ENCODE peak calls at places on chromosomes 4 and X, in seven cellular contexts. One of them, this sample, is unnamed.

GRCh38 chr4:7387925-7388324 is 46.8 kb downstream of the PSAPL1 start:
- DNase-seq in A549: no peak
- DNase-seq in T-helper 2 cell: no peak
- DNase-seq in CD4-positive, alpha-beta T cell: no peak
- DNase-seq in activated CD4-positive, alpha-beta memory T cell treated with anti-CD3 and anti-CD28 coated beads for 36 hours: no peak
- DNase-seq in midbrain: no peak
- DNase-seq in HTR-8/SVneo: no peak
- DNase-seq in this sample: no peak

GRCh38 chr4:2835978-2836377 is 7.7 kb upstream of the ADD1 start:
- DNase-seq in A549: no peak
- DNase-seq in T-helper 2 cell: no peak
- DNase-seq in CD4-positive, alpha-beta T cell: no peak
- DNase-seq in activated CD4-positive, alpha-beta memory T cell treated with anti-CD3 and anti-CD28 coated beads for 36 hours: peak; percentile 7
- DNase-seq in midbrain: no peak
- DNase-seq in HTR-8/SVneo: no peak
- DNase-seq in this sample: no peak

GRCh38 chr4:156974264-156974663 is 2.7 kb upstream of the PDGFC start:
- DNase-seq in A549: no peak
- DNase-seq in T-helper 2 cell: no peak
- DNase-seq in CD4-positive, alpha-beta T cell: no peak
- DNase-seq in activated CD4-positive, alpha-beta memory T cell treated with anti-CD3 and anti-CD28 coated beads for 36 hours: no peak
- DNase-seq in midbrain: no peak
- DNase-seq in HTR-8/SVneo: no peak
- DNase-seq in this sample: no peak

GRCh38 chr4:123351713-123352112 is 44.9 kb upstream of the SPRY1 start:
- DNase-seq in A549: no peak
- DNase-seq in T-helper 2 cell: no peak
- DNase-seq in CD4-positive, alpha-beta T cell: no peak
- DNase-seq in activated CD4-positive, alpha-beta memory T cell treated with anti-CD3 and anti-CD28 coated beads for 36 hours: no peak
- DNase-seq in midbrain: no peak
- DNase-seq in HTR-8/SVneo: no peak
- DNase-seq in this sample: no peak

GRCh38 chr4:77352192-77352591 is 195.2 kb downstream of the CCNG2 start:
- DNase-seq in A549: no peak
- DNase-seq in T-helper 2 cell: no peak
- DNase-seq in CD4-positive, alpha-beta T cell: no peak
- DNase-seq in activated CD4-positive, alpha-beta memory T cell treated with anti-CD3 and anti-CD28 coated beads for 36 hours: no peak
- DNase-seq in midbrain: no peak
- DNase-seq in HTR-8/SVneo: no peak
- DNase-seq in this sample: no peak

GRCh38 chr4:72858328-72858727 is 211.2 kb downstream of the COX18 start:
- DNase-seq in A549: peak; percentile 17
- DNase-seq in T-helper 2 cell: no peak
- DNase-seq in CD4-positive, alpha-beta T cell: no peak
- DNase-seq in activated CD4-positive, alpha-beta memory T cell treated with anti-CD3 and anti-CD28 coated beads for 36 hours: no peak
- DNase-seq in midbrain: no peak
- DNase-seq in HTR-8/SVneo: peak; percentile 17
- DNase-seq in this sample: no peak

GRCh38 chrX:103250977-103251376 is 4.0 kb downstream of the TCEAL8 start:
- DNase-seq in A549: no peak
- DNase-seq in T-helper 2 cell: no peak
- DNase-seq in CD4-positive, alpha-beta T cell: no peak
- DNase-seq in activated CD4-positive, alpha-beta memory T cell treated with anti-CD3 and anti-CD28 coated beads for 36 hours: no peak
- DNase-seq in midbrain: no peak
- DNase-seq in HTR-8/SVneo: no peak
- DNase-seq in this sample: no peak

GRCh38 chr4:15130441-15130840 is 128.2 kb downstream of the CPEB2 start:
- DNase-seq in A549: no peak
- DNase-seq in T-helper 2 cell: no peak
- DNase-seq in CD4-positive, alpha-beta T cell: no peak
- DNase-seq in activated CD4-positive, alpha-beta memory T cell treated with anti-CD3 and anti-CD28 coated beads for 36 hours: no peak
- DNase-seq in midbrain: peak; percentile 47
- DNase-seq in HTR-8/SVneo: no peak
- DNase-seq in this sample: peak; percentile 86

GRCh38 chr4:16264798-16265197 is 38.5 kb upstream of the TAPT1 start:
- DNase-seq in A549: peak; percentile 30
- DNase-seq in T-helper 2 cell: no peak
- DNase-seq in CD4-positive, alpha-beta T cell: no peak
- DNase-seq in activated CD4-positive, alpha-beta memory T cell treated with anti-CD3 and anti-CD28 coated beads for 36 hours: no peak
- DNase-seq in midbrain: peak; percentile 72
- DNase-seq in HTR-8/SVneo: peak; percentile 31
- DNase-seq in this sample: peak; percentile 57

GRCh38 chr4:156948133-156948532 is 23.5 kb downstream of the PDGFC start:
- DNase-seq in A549: no peak
- DNase-seq in T-helper 2 cell: no peak
- DNase-seq in CD4-positive, alpha-beta T cell: no peak
- DNase-seq in activated CD4-positive, alpha-beta memory T cell treated with anti-CD3 and anti-CD28 coated beads for 36 hours: no peak
- DNase-seq in midbrain: no peak
- DNase-seq in HTR-8/SVneo: no peak
- DNase-seq in this sample: no peak

GRCh38 chr4:176137626-176138025 is 57.8 kb downstream of the SPATA4 start:
- DNase-seq in A549: peak; percentile 0
- DNase-seq in T-helper 2 cell: no peak
- DNase-seq in CD4-positive, alpha-beta T cell: no peak
- DNase-seq in activated CD4-positive, alpha-beta memory T cell treated with anti-CD3 and anti-CD28 coated beads for 36 hours: no peak
- DNase-seq in midbrain: no peak
- DNase-seq in HTR-8/SVneo: no peak
- DNase-seq in this sample: no peak

GRCh38 chr4:1201851-1202525 is 29.6 kb upstream of the SPON2 start:
- DNase-seq in A549: no peak
- DNase-seq in T-helper 2 cell: peak; percentile 61
- DNase-seq in CD4-positive, alpha-beta T cell: peak; percentile 78
- DNase-seq in activated CD4-positive, alpha-beta memory T cell treated with anti-CD3 and anti-CD28 coated beads for 36 hours: peak; percentile 91
- DNase-seq in midbrain: no peak
- DNase-seq in HTR-8/SVneo: no peak
- DNase-seq in this sample: no peak

GRCh38 chrX:66030505-66031317 is 9.2 kb downstream of the VSIG4 start:
- DNase-seq in A549: peak; percentile 21
- DNase-seq in T-helper 2 cell: no peak
- DNase-seq in CD4-positive, alpha-beta T cell: no peak
- DNase-seq in activated CD4-positive, alpha-beta memory T cell treated with anti-CD3 and anti-CD28 coated beads for 36 hours: peak; percentile 29
- DNase-seq in midbrain: peak; percentile 22
- DNase-seq in HTR-8/SVneo: no peak
- DNase-seq in this sample: no peak

GRCh38 chrX:13518126-13518525 is 51.3 kb upstream of the EGFL6 start:
- DNase-seq in A549: no peak
- DNase-seq in T-helper 2 cell: no peak
- DNase-seq in CD4-positive, alpha-beta T cell: no peak
- DNase-seq in activated CD4-positive, alpha-beta memory T cell treated with anti-CD3 and anti-CD28 coated beads for 36 hours: no peak
- DNase-seq in midbrain: no peak
- DNase-seq in HTR-8/SVneo: no peak
- DNase-seq in this sample: no peak

GRCh38 chrX:46185923-46186810 is 359.1 kb downstream of the ZNF674 start:
- DNase-seq in A549: no peak
- DNase-seq in T-helper 2 cell: no peak
- DNase-seq in CD4-positive, alpha-beta T cell: no peak
- DNase-seq in activated CD4-positive, alpha-beta memory T cell treated with anti-CD3 and anti-CD28 coated beads for 36 hours: no peak
- DNase-seq in midbrain: no peak
- DNase-seq in HTR-8/SVneo: no peak
- DNase-seq in this sample: no peak

GRCh38 chr4:74367656-74368055 is 2.7 kb downstream of the EREG start:
- DNase-seq in A549: no peak
- DNase-seq in T-helper 2 cell: no peak
- DNase-seq in CD4-positive, alpha-beta T cell: no peak
- DNase-seq in activated CD4-positive, alpha-beta memory T cell treated with anti-CD3 and anti-CD28 coated beads for 36 hours: no peak
- DNase-seq in midbrain: no peak
- DNase-seq in HTR-8/SVneo: no peak
- DNase-seq in this sample: no peak

GRCh38 chr4:11214281-11214680 is 214.4 kb downstream of the HS3ST1 start:
- DNase-seq in A549: no peak
- DNase-seq in T-helper 2 cell: no peak
- DNase-seq in CD4-positive, alpha-beta T cell: no peak
- DNase-seq in activated CD4-positive, alpha-beta memory T cell treated with anti-CD3 and anti-CD28 coated beads for 36 hours: no peak
- DNase-seq in midbrain: no peak
- DNase-seq in HTR-8/SVneo: no peak
- DNase-seq in this sample: no peak

GRCh38 chr4:4415806-4416805 is 29.2 kb downstream of the NSG1 start:
- DNase-seq in A549: no peak
- DNase-seq in T-helper 2 cell: no peak
- DNase-seq in CD4-positive, alpha-beta T cell: no peak
- DNase-seq in activated CD4-positive, alpha-beta memory T cell treated with anti-CD3 and anti-CD28 coated beads for 36 hours: no peak
- DNase-seq in midbrain: no peak
- DNase-seq in HTR-8/SVneo: no peak
- DNase-seq in this sample: no peak

GRCh38 chr4:176125063-176125462 is 59.4 kb downstream of the WDR17 start:
- DNase-seq in A549: no peak
- DNase-seq in T-helper 2 cell: no peak
- DNase-seq in CD4-positive, alpha-beta T cell: no peak
- DNase-seq in activated CD4-positive, alpha-beta memory T cell treated with anti-CD3 and anti-CD28 coated beads for 36 hours: no peak
- DNase-seq in midbrain: no peak
- DNase-seq in HTR-8/SVneo: no peak
- DNase-seq in this sample: no peak

GRCh38 chr4:76197971-76198410 is 15.6 kb downstream of the SCARB2 start:
- DNase-seq in A549: no peak
- DNase-seq in T-helper 2 cell: no peak
- DNase-seq in CD4-positive, alpha-beta T cell: no peak
- DNase-seq in activated CD4-positive, alpha-beta memory T cell treated with anti-CD3 and anti-CD28 coated beads for 36 hours: peak; percentile 52
- DNase-seq in midbrain: peak; percentile 84
- DNase-seq in HTR-8/SVneo: no peak
- DNase-seq in this sample: peak; percentile 83

GRCh38 chr4:95537181-95537580 is 11.6 kb downstream of the UNC5C start:
- DNase-seq in A549: no peak
- DNase-seq in T-helper 2 cell: no peak
- DNase-seq in CD4-positive, alpha-beta T cell: no peak
- DNase-seq in activated CD4-positive, alpha-beta memory T cell treated with anti-CD3 and anti-CD28 coated beads for 36 hours: no peak
- DNase-seq in midbrain: no peak
- DNase-seq in HTR-8/SVneo: no peak
- DNase-seq in this sample: no peak

GRCh38 chrX:18875256-18875878 is 108.5 kb downstream of the PHKA2 start:
- DNase-seq in A549: no peak
- DNase-seq in T-helper 2 cell: no peak
- DNase-seq in CD4-positive, alpha-beta T cell: no peak
- DNase-seq in activated CD4-positive, alpha-beta memory T cell treated with anti-CD3 and anti-CD28 coated beads for 36 hours: no peak
- DNase-seq in midbrain: no peak
- DNase-seq in HTR-8/SVneo: no peak
- DNase-seq in this sample: peak; percentile 59

GRCh38 chr4:84498203-84499026 is 677 bp downstream of the NKX6-1 start:
- DNase-seq in A549: peak; percentile 12
- DNase-seq in T-helper 2 cell: no peak
- DNase-seq in CD4-positive, alpha-beta T cell: no peak
- DNase-seq in activated CD4-positive, alpha-beta memory T cell treated with anti-CD3 and anti-CD28 coated beads for 36 hours: peak; percentile 36
- DNase-seq in midbrain: no peak
- DNase-seq in HTR-8/SVneo: no peak
- DNase-seq in this sample: no peak

GRCh38 chr4:4689694-4690440 is 148.0 kb upstream of the STX18 start:
- DNase-seq in A549: no peak
- DNase-seq in T-helper 2 cell: no peak
- DNase-seq in CD4-positive, alpha-beta T cell: no peak
- DNase-seq in activated CD4-positive, alpha-beta memory T cell treated with anti-CD3 and anti-CD28 coated beads for 36 hours: peak; percentile 26
- DNase-seq in midbrain: no peak
- DNase-seq in HTR-8/SVneo: no peak
- DNase-seq in this sample: no peak

GRCh38 chr4:71732706-71733105 is 51.2 kb downstream of the GC start:
- DNase-seq in A549: peak; percentile 31
- DNase-seq in T-helper 2 cell: no peak
- DNase-seq in CD4-positive, alpha-beta T cell: no peak
- DNase-seq in activated CD4-positive, alpha-beta memory T cell treated with anti-CD3 and anti-CD28 coated beads for 36 hours: no peak
- DNase-seq in midbrain: peak; percentile 11
- DNase-seq in HTR-8/SVneo: no peak
- DNase-seq in this sample: peak; percentile 9